ENCODE peak calls at places on chromosomes 4 and X, in six cellular contexts. B is lower leg skin, W is HCT116, L is ovary, R is stomach, N is A549. H is an unnamed sample.

GRCh38 chr4:155846929-155847328 is 19.1 kb downstream of the ASIC5 start:
- DNase-seq in B (no peak), R (no peak), W (no peak), L (no peak), N (no peak), H (no peak)

GRCh38 chr4:104446431-104446925 is 48.2 kb downstream of the CXXC4 start:
- DNase-seq in R (no peak), L (no peak), N (no peak), W (no peak), B (no peak), H (no peak)

GRCh38 chr4:88147799-88148217 is 10.6 kb downstream of the ABCG2 start:
- DNase-seq in W (no peak), L (no peak), B (no peak), N (peak; percentile 30), R (no peak), H (no peak)

GRCh38 chr4:93217423-93217822 is 611.1 kb upstream of the ATOH1 start:
- DNase-seq in L (no peak), W (no peak), R (no peak), B (no peak), N (no peak), H (no peak)

GRCh38 chr4:169225812-169226211 is 44.9 kb downstream of the SH3RF1 start:
- DNase-seq in R (no peak), L (no peak), B (no peak), W (peak; percentile 76), N (no peak), H (no peak)

GRCh38 chr4:103075435-103075893 is 1.1 kb downstream of the SLC9B2 start:
- DNase-seq in N (peak; percentile 31), R (no peak), W (peak; percentile 1), L (no peak), B (no peak), H (no peak)

GRCh38 chr4:95537967-95538485 is 10.7 kb downstream of the UNC5C start:
- DNase-seq in N (no peak), L (no peak), W (no peak), R (no peak), B (no peak), H (no peak)

GRCh38 chr4:89161841-89162240 is 50.5 kb downstream of the TIGD2 start:
- DNase-seq in L (no peak), N (no peak), B (no peak), W (no peak), R (no peak), H (no peak)

GRCh38 chrX:112513154-112513553 is 166.6 kb downstream of the LHFPL1 start:
- DNase-seq in W (no peak), L (no peak), R (no peak), N (no peak), B (no peak), H (no peak)

GRCh38 chrX:118189628-118190027 is 73.0 kb upstream of the KLHL13 start:
- DNase-seq in L (no peak), W (no peak), N (no peak), R (no peak), B (no peak), H (no peak)

GRCh38 chr4:116180056-116180690 is 905.2 kb downstream of the TRAM1L1 start:
- DNase-seq in W (peak; percentile 10), L (no peak), R (no peak), N (peak; percentile 9), B (no peak), H (no peak)

GRCh38 chrX:74865725-74866124 is 59.5 kb downstream of the NEXMIF start:
- DNase-seq in N (no peak), W (no peak), L (no peak), R (no peak), B (no peak), H (no peak)

GRCh38 chr4:1177274-1178141 is 5.1 kb upstream of the SPON2 start:
- DNase-seq in W (no peak), B (peak; percentile 89), R (peak; percentile 66), N (no peak), L (no peak), H (no peak)

GRCh38 chrX:12139934-12140611 is 1.8 kb downstream of the FRMPD4 start:
- DNase-seq in R (no peak), N (peak; percentile 38), B (no peak), L (no peak), W (no peak), H (no peak)

GRCh38 chrX:70754169-70754843 is 154.2 kb downstream of the TEX11 start:
- DNase-seq in B (no peak), R (no peak), W (no peak), L (no peak), N (no peak), H (no peak)

GRCh38 chr4:151652841-151653547 is 107.8 kb downstream of the GATB start:
- DNase-seq in N (no peak), R (no peak), B (no peak), W (no peak), L (no peak), H (no peak)

GRCh38 chr4:156377036-156377700 is 423.5 kb upstream of the CTSO start:
- DNase-seq in N (no peak), W (no peak), R (no peak), L (no peak), B (no peak), H (no peak)

GRCh38 chr4:148270600-148270999 is 171.6 kb downstream of the NR3C2 start:
- DNase-seq in N (no peak), W (no peak), R (no peak), L (no peak), B (no peak), H (peak; percentile 9)

GRCh38 chr4:3685081-3685645 is 81.0 kb upstream of the ADRA2C start:
- DNase-seq in W (no peak), N (no peak), R (no peak), L (no peak), B (no peak), H (no peak)

GRCh38 chrX:73683236-73683859 is 120.4 kb downstream of the CHIC1 start:
- DNase-seq in N (no peak), B (no peak), L (no peak), R (no peak), W (no peak), H (no peak)

GRCh38 chrX:139382529-139382928 is 148.0 kb upstream of the F9 start:
- DNase-seq in W (no peak), B (no peak), N (no peak), L (no peak), R (no peak), H (no peak)

GRCh38 chr4:143346208-143346607 is 9.5 kb downstream of the GAB1 start:
- DNase-seq in R (no peak), W (no peak), B (no peak), N (no peak), L (no peak), H (no peak)

GRCh38 chr4:143344011-143344410 is 7.3 kb downstream of the GAB1 start:
- DNase-seq in L (no peak), B (no peak), R (no peak), W (no peak), N (no peak), H (no peak)

GRCh38 chr4:143343276-143343831 is 6.7 kb downstream of the GAB1 start:
- DNase-seq in L (no peak), B (no peak), R (no peak), N (no peak), W (no peak), H (no peak)

GRCh38 chr4:143347495-143347894 is 10.8 kb downstream of the GAB1 start:
- DNase-seq in W (no peak), R (no peak), N (no peak), B (no peak), L (no peak), H (no peak)

DNA sequence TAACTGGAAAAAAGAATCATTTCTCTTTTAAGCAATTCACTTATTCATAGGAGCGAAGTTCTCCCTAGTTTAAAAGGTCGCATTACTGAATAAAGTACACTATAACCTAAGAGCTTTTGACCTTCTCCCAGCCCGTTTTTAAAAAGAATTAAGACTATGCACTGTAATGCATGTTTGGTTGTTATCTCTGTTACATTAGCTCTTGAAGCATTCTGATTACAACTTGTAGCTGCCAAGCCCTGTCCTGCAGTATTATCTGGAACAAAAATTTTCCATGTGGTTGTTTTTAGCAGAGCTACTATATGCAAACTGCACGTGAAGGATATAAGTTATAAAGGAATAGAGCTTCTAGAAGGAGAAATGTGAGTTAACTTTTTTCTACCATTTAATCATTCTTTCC is 8.1 kb downstream of the GAB1 start:
- DNase-seq in R (no peak), B (no peak), N (no peak), L (no peak), W (no peak), H (no peak)
- TF ChIP-seq POLR2A in R (no peak), B (no peak), N (no peak), L (no peak), W (no peak), H (no peak)

GRCh38 chrX:14029039-14029424 is 660 bp downstream of the GEMIN8 start:
- DNase-seq in L (no peak), W (no peak), R (no peak), B (no peak), N (no peak), H (no peak)

GRCh38 chrX:14030248-14030592 is 528 bp upstream of the GEMIN8 start:
- DNase-seq in N (no peak), B (no peak), R (no peak), L (no peak), W (no peak), H (no peak)

GRCh38 chrX:14028473-14028872 is 1.2 kb downstream of the GEMIN8 start:
- DNase-seq in R (no peak), L (no peak), B (no peak), N (no peak), W (no peak), H (no peak)

GRCh38 chrX:14029425-14030247 is at the start of gene GEMIN8:
- DNase-seq in N (peak; percentile 95), R (peak; percentile 88), B (peak; percentile 96), L (peak; percentile 90), W (peak; percentile 84), H (peak; percentile 19)

DNA sequence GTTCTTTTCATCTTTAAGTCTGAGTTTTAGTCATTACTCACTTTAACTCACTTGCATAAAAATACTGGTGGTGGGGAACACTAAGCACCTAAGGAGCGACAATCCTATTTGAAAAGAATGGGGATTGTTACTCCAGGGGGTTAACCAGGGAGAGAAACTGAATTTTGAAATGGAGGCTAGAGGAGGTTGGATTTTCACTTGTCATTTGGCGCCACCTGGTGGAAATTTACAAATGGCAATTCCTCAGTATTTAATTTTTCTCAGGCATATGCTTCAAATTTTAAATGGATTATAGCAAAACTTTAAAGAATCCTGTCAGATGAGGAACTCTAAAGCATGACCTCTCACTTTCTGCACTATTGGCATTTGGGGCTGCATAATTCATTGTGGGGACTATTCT is 2.7 kb upstream of the GEMIN8 start:
- DNase-seq in R (peak; percentile 53), N (peak; percentile 53), L (peak; percentile 36), B (no peak), W (no peak), H (no peak)
- TF ChIP-seq POLR2A in R (no peak), N (no peak), L (no peak), B (no peak), W (no peak), H (no peak)

GRCh38 chrX:38864165-38864564 is 62.9 kb downstream of the MID1IP1 start:
- DNase-seq in L (no peak), R (no peak), W (no peak), N (no peak), B (no peak), H (no peak)
- TF ChIP-seq POLR2A in L (no peak), R (no peak), W (no peak), N (no peak), B (no peak), H (no peak)

DNA sequence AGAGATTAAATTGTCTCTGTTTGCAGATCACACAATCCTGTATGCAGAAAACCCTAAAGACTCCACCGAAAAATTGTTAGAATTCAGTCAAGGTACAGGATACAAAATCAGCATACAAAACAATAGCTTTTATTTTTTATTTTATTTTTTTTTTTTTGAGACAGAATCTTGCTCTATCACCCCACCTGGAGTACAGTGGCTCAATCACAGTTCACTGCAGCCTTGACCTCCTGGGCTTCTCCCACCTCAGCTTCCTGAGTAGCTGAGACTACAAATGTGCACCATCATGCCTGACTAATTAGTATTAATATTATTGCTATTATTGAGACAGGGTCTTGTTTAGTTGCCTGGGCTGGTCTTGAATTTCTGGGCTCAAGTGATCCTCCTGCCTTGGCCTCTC is 8.9 kb upstream of the PLXNB3 start:
- DNase-seq in L (no peak), N (no peak), B (no peak), W (no peak), R (no peak), H (no peak)
- TF ChIP-seq POLR2A in L (no peak), N (no peak), B (no peak), W (no peak), R (no peak), H (no peak)